ENCODE peak calls at places on chromosomes 3 and 15, in five cellular contexts. G is fibroblast of mammary gland, L is fibroblast of pulmonary artery, F is kidney epithelial cell, P is vagina. Y is an unnamed sample.

GRCh38 chr3:127790009-127790533 is 32.2 kb downstream of the MGLL start:
- DNase-seq in G (no peak), L (no peak), F (no peak), P (no peak), Y (no peak)

GRCh38 chr15:85154061-85154460 is 172.4 kb downstream of the PDE8A start:
- DNase-seq in G (no peak), L (no peak), F (no peak), P (no peak), Y (no peak)

GRCh38 chr15:96764501-96764900 is 434.0 kb downstream of the NR2F2 start:
- DNase-seq in G (no peak), L (no peak), F (no peak), P (no peak), Y (no peak)

GRCh38 chr3:58175429-58176184 is 35.2 kb downstream of the DNASE1L3 start:
- DNase-seq in G (peak), L (peak), F (no peak), P (no peak), Y (peak)

GRCh38 chr3:11514191-11514770 is 129.4 kb downstream of the VGLL4 start:
- DNase-seq in G (peak), L (peak), F (peak), P (no peak), Y (peak)

GRCh38 chr15:96270581-96271172 is 59.8 kb upstream of the NR2F2 start:
- DNase-seq in G (peak), L (peak), F (no peak), P (no peak), Y (peak)

GRCh38 chr3:152977356-152977755 is 142.4 kb downstream of the P2RY1 start:
- DNase-seq in G (no peak), L (no peak), F (no peak), P (no peak), Y (no peak)

GRCh38 chr3:29310865-29311264 is 30.0 kb downstream of the RBMS3 start:
- DNase-seq in G (no peak), L (no peak), F (no peak), P (no peak), Y (no peak)

GRCh38 chr15:59020321-59020720 is 32.9 kb downstream of the RNF111 start:
- DNase-seq in G (peak), L (no peak), F (no peak), P (no peak), Y (peak)

GRCh38 chr3:133463441-133463860 is 63.6 kb downstream of the BFSP2 start:
- DNase-seq in G (no peak), L (no peak), F (no peak), P (no peak), Y (no peak)

GRCh38 chr15:67746022-67746421 is 79.3 kb upstream of the SKOR1 start:
- DNase-seq in G (peak), L (peak), F (no peak), P (no peak), Y (peak)

GRCh38 chr3:8536106-8537052 is 34.8 kb downstream of the LMCD1 start:
- DNase-seq in G (peak), L (peak), F (no peak), P (no peak), Y (peak)

GRCh38 chr15:78049691-78050440 is 27.6 kb downstream of the TBC1D2B start:
- DNase-seq in G (peak), L (peak), F (no peak), P (no peak), Y (peak)

GRCh38 chr3:107990433-107990832 is 100.4 kb downstream of the CD47 start:
- DNase-seq in G (no peak), L (no peak), F (no peak), P (no peak), Y (no peak)

GRCh38 chr15:41489641-41490040 is 4.0 kb upstream of the ITPKA start:
- DNase-seq in G (no peak), L (no peak), F (no peak), P (no peak), Y (no peak)

GRCh38 chr3:56758539-56758981 is 43.2 kb downstream of the ARHGEF3 start:
- DNase-seq in G (peak), L (peak), F (peak), P (no peak), Y (peak)

GRCh38 chr15:69060744-69061143 is 46.2 kb downstream of the NOX5 start:
- DNase-seq in G (no peak), L (no peak), F (no peak), P (no peak), Y (no peak)

GRCh38 chr3:184560992-184561328 is 625 bp upstream of the EPHB3 start:
- DNase-seq in G (no peak), L (no peak), F (peak), P (no peak), Y (no peak)

GRCh38 chr3:82050382-82050781 is 288.9 kb upstream of the GBE1 start:
- DNase-seq in G (no peak), L (no peak), F (no peak), P (no peak), Y (no peak)

GRCh38 chr3:189195302-189195701 is 23.5 kb downstream of the TPRG1 start:
- DNase-seq in G (peak), L (no peak), F (no peak), P (no peak), Y (no peak)

GRCh38 chr15:35170216-35170615 is 85.1 kb upstream of the NANOGP8 start:
- DNase-seq in G (peak), L (peak), F (no peak), P (no peak), Y (peak)

GRCh38 chr15:83602021-83602420 is 51.9 kb upstream of the ADAMTSL3 start:
- DNase-seq in G (no peak), L (no peak), F (no peak), P (no peak), Y (no peak)

GRCh38 chr15:83283813-83284562 is 476 bp downstream of the BNC1 start:
- DNase-seq in G (no peak), L (peak), F (no peak), P (no peak), Y (no peak)

DNA sequence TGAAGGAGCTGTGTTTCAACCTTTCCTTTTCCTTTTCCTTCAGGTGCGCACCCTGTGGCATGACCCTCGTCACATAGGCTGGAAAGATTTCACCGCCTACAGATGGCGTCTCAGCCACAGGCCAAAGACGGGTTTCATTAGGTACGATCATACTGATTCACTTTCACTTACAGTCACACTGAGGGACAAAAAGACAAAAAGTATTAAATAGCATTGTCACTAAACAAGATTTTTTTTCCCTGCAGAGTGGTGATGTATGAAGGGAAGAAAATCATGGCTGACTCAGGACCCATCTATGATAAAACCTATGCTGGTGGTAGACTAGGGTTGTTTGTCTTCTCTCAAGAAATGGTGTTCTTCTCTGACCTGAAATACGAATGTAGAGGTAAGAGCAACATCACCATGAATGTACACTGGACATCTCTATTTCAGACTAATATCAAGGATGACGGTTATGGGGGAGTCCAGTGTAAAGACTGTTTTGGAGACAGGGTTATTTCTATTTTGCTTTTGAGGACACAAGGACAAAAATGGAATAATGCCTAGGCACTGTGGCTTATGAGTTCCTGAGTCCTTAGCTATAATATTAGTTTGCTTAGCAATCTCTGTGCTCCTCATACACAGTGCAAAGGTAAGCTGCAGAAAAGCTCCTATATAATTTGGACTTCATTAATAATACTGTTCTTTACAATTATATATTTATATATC is 13.3 kb downstream of the THBS1 start:
- DNase-seq in G (peak), L (peak), F (no peak), P (no peak), Y (peak)
- H3K4me3 ChIP-seq in G (no peak), L (no peak), F (no peak), P (no peak), Y (no peak)

GRCh38 chr15:100721758-100722550 is 119.6 kb downstream of the ASB7 start:
- DNase-seq in G (peak), L (peak), F (peak), P (peak), Y (peak)
- TF ChIP-seq CTCF in G (no peak), L (no peak), F (no peak), P (no peak), Y (no peak)

DNA sequence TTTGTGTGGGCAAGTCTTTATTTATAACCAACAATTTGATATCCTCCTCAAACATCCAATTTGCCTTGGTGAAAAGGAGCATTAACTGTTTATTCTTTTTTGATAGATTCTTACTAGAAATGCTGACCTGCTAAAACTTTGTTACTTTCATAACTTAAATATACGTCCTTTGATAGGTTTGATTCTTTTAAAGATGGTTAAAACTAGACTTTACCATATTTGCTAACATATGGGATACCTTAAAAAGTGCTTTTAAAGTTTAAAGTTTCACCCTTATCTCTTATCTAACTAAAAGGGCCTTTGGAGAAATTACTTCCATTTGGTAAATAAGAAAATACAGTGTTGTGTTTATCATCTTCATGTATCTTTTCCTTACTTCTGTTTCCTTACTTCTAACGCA is 266.6 kb upstream of the UBE2E1 start:
- DNase-seq in G (no peak), L (no peak), F (no peak), P (no peak), Y (no peak)
- H3K4me3 ChIP-seq in G (no peak), L (no peak), F (no peak), P (no peak), Y (no peak)

GRCh38 chr3:179563298-179563934 is 690 bp downstream of the ACTL6A start:
- DNase-seq in G (peak), L (peak), F (no peak), P (no peak), Y (peak)
- TF ChIP-seq CTCF in G (peak), L (peak), F (peak), P (no peak), Y (peak)